ENCODE peak calls at places on chromosomes 13 and 19, in six cellular contexts. H is cardiac fibroblast, J is Peyer's patch, B is B cell, D is fibroblast of mammary gland, I is HFFc6. F is an unnamed sample.

GRCh38 chr19:38512277-38512676 is 78.8 kb downstream of the RYR1 start:
- DNase-seq in H (no peak), J (no peak), B (no peak), D (no peak), I (no peak), F (no peak)

GRCh38 chr13:30862707-30863106 is 43.4 kb upstream of the MEDAG start:
- DNase-seq in H (peak), J (no peak), B (no peak), D (no peak), I (no peak), F (no peak)

GRCh38 chr19:6778386-6778785 is 5.9 kb downstream of the VAV1 start:
- DNase-seq in H (no peak), J (no peak), B (no peak), D (no peak), I (no peak), F (no peak)

GRCh38 chr13:32530841-32531253 is 7.7 kb downstream of the N4BP2L2 start:
- DNase-seq in H (peak), J (no peak), B (peak), D (peak), I (peak), F (peak)

GRCh38 chr19:43620061-43621001 is 902 bp upstream of the ZNF428 start:
- DNase-seq in H (no peak), J (no peak), B (no peak), D (no peak), I (no peak), F (no peak)

GRCh38 chr19:47778954-47779351 is 450 bp downstream of the SELENOW start:
- DNase-seq in H (no peak), J (peak), B (no peak), D (peak), I (no peak), F (no peak)

GRCh38 chr13:44903596-44903995 is 85.7 kb downstream of the NUFIP1 start:
- DNase-seq in H (peak), J (peak), B (no peak), D (peak), I (peak), F (no peak)

GRCh38 chr13:107365466-107366215 is 797.7 kb upstream of the ARGLU1 start:
- DNase-seq in H (no peak), J (no peak), B (no peak), D (peak), I (no peak), F (no peak)

GRCh38 chr19:19451429-19452240 is 46.2 kb downstream of the GATAD2A start:
- DNase-seq in H (no peak), J (no peak), B (no peak), D (peak), I (no peak), F (peak)

GRCh38 chr13:70098669-70099068 is 9.0 kb upstream of the ATXN8OS start:
- DNase-seq in H (peak), J (no peak), B (no peak), D (no peak), I (no peak), F (no peak)
- TF ChIP-seq CTCF in H (peak), J (no peak), B (no peak), D (no peak), I (peak), F (no peak)

GRCh38 chr13:20869540-20869939 is 33.0 kb downstream of the XPO4 start:
- DNase-seq in H (peak), J (no peak), B (no peak), D (peak), I (no peak), F (no peak)
- TF ChIP-seq CTCF in H (no peak), J (no peak), B (no peak), D (no peak), I (peak), F (no peak)

GRCh38 chr13:110799246-110800236 is 86.0 kb downstream of the ING1 start:
- DNase-seq in H (peak), J (no peak), B (no peak), D (peak), I (peak), F (no peak)

GRCh38 chr13:110806636-110807035 is 93.1 kb downstream of the ING1 start:
- DNase-seq in H (no peak), J (no peak), B (no peak), D (no peak), I (no peak), F (no peak)

GRCh38 chr13:110798595-110798994 is 85.1 kb downstream of the ING1 start:
- DNase-seq in H (no peak), J (no peak), B (no peak), D (no peak), I (no peak), F (no peak)

GRCh38 chr13:110797230-110797877 is 83.9 kb downstream of the ING1 start:
- DNase-seq in H (no peak), J (no peak), B (no peak), D (peak), I (no peak), F (no peak)

GRCh38 chr13:110801044-110801443 is 87.5 kb downstream of the ING1 start:
- DNase-seq in H (no peak), J (no peak), B (no peak), D (no peak), I (no peak), F (no peak)
- TF ChIP-seq CTCF in H (no peak), J (no peak), B (no peak), D (no peak), I (no peak), F (no peak)

DNA sequence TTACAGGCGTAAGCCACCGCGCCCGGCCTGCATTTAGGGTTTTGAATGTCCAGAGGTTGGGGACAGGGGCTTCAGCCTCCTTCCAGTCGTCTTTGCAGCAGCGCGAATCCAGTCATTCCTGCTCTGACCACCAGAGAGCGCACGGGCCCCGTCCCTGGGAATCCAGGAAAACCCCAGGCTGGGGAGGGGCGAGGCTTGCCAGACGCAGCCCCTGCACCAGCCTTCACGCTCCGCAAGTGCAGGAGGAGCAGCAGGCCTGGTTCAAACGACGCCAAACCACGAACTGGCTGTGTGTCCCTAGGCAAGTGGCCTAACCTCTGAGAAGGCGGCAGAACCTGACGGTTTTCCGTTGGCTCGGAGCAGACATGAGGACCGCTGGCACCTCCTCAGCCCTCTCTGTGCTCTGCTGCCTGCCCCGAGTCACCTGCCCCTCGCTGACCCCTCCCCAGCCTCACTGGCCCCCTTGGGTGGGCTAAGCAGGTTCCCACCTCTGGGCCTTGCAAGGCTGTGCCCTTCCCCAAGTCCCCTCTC is 2.0 kb upstream of the RNF126 start:
- DNase-seq in H (peak), J (peak), B (peak), D (peak), I (peak), F (peak)
- TF ChIP-seq CTCF in H (peak), J (peak), B (peak), D (peak), I (peak), F (peak)

DNA sequence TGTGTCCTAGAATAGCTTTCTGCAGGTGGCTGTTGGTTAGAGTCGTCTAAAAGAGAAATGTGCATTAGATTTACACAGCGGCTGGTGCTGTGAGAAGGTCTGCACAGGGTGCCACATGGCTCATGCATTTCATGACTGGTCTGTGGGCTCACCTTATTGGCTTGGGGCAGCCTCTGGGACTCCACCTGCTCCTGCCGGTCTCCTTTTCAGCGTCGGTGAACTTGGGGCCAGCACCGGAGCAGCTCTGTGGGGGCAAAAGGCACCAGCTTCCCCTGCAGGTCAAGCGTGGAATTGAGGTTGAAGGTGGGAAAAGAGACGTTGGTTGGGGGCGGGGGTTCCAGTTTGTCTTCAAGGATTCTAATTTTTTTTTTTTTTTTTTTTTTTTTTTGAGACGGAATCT is 3.1 kb upstream of the PNMA8C start:
- DNase-seq in H (no peak), J (no peak), B (no peak), D (no peak), I (no peak), F (no peak)
- TF ChIP-seq CTCF in H (no peak), J (no peak), B (no peak), D (no peak), I (peak), F (no peak)

GRCh38 chr19:45638930-45639729 is at the start of gene EML2:
- DNase-seq in H (no peak), J (peak), B (peak), D (no peak), I (no peak), F (peak)
- TF ChIP-seq CTCF in H (peak), J (peak), B (peak), D (peak), I (peak), F (peak)

GRCh38 chr19:36014029-36014924 is at the start of gene ALKBH6:
- DNase-seq in H (peak), J (peak), B (peak), D (peak), I (peak), F (peak)
- TF ChIP-seq CTCF in H (no peak), J (no peak), B (no peak), D (no peak), I (no peak), F (no peak)

GRCh38 chr13:80361298-80361697 is 20.4 kb upstream of the SPRY2 start:
- DNase-seq in H (no peak), J (no peak), B (no peak), D (no peak), I (no peak), F (no peak)

GRCh38 chr13:80360298-80360827 is 19.4 kb upstream of the SPRY2 start:
- DNase-seq in H (no peak), J (no peak), B (no peak), D (no peak), I (no peak), F (no peak)

GRCh38 chr13:80362488-80362887 is 21.6 kb upstream of the SPRY2 start:
- DNase-seq in H (no peak), J (no peak), B (no peak), D (no peak), I (no peak), F (no peak)

GRCh38 chr13:80363890-80364503 is 23.1 kb upstream of the SPRY2 start:
- DNase-seq in H (peak), J (no peak), B (no peak), D (peak), I (no peak), F (no peak)

DNA sequence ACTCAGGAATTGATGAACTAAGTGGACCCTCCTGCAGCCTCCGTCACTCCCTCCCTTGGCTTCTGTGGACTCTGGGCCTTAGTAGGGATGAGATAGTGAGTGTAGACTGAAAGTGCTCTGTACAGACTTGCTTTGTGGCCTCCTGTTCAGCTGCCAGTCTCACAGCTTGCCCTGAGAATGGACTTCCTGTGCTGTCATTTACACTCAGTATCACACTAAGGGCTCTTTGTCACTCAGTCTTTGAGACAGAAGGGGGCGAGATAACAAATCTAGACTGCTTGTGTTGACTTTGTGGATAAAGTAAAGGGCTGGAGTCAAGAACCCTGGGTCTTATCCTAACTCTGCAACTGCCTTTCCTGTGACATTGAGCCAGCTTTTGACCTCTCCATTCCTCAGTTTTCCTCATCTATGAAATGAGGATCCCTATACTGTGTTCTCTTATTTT is 21.0 kb upstream of the SPRY2 start:
- DNase-seq in H (no peak), J (no peak), B (no peak), D (no peak), I (no peak), F (peak)
- TF ChIP-seq CTCF in H (no peak), J (no peak), B (no peak), D (no peak), I (no peak), F (no peak)

GRCh38 chr19:30648321-30648720 is 276.1 kb downstream of the ZNF536 start:
- DNase-seq in H (peak), J (no peak), B (no peak), D (no peak), I (no peak), F (no peak)
- TF ChIP-seq CTCF in H (no peak), J (no peak), B (no peak), D (no peak), I (no peak), F (no peak)

DNA sequence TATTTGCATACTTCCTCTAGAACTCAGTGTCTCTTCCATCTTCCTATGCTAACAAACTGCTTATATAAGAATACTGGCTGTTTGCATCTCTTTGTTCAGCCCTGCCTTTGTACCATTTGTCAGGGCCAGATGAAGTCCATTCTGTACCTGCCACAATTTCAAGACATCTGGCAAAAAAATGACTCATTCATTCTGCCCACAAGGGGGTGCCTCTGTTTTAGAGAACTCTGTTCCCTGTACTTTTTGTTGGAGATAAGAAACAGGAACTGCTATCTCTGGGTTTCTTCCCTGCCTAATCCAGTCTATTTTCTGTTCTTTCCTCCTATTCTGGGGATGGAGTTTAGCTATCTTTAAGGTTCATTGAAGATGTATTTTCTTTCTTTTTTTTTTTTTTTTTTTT is 23.0 kb downstream of the ZNF568 start:
- DNase-seq in H (peak), J (no peak), B (no peak), D (peak), I (no peak), F (no peak)
- TF ChIP-seq CTCF in H (no peak), J (no peak), B (no peak), D (no peak), I (peak), F (no peak)